ENCODE peak calls at places on chromosomes 12 and 14, in five cellular contexts. A is HEK293T; U is stimulated activated CD8-positive, alpha-beta memory T cell treated with anti-CD3 and anti-CD28 coated beads, Interleukin-4, amount 100 ng/mL, for 1 hour; W is skeletal muscle cell; O is non-pigmented ciliary epithelial cell. L is an unnamed sample.
A peak's percentile ranks its signal among the peaks of the same experiment; 100 is the strongest.

GRCh38 chr14:33564774-33565630 is 385.9 kb downstream of the EGLN3 start:
- DNase-seq in A (no peak), U (no peak), W (peak; percentile 54), O (peak; percentile 86), L (no peak)

GRCh38 chr12:1252758-1253157 is 261.7 kb downstream of the ERC1 start:
- DNase-seq in A (no peak), U (no peak), W (no peak), O (no peak), L (no peak)

GRCh38 chr12:101857043-101857558 is 20.3 kb upstream of the DRAM1 start:
- DNase-seq in A (peak; percentile 9), U (no peak), W (peak; percentile 67), O (peak; percentile 74), L (no peak)

GRCh38 chr12:18905134-18905533 is 167.2 kb downstream of the CAPZA3 start:
- DNase-seq in A (no peak), U (no peak), W (no peak), O (no peak), L (no peak)

GRCh38 chr12:89782807-89783206 is 74.2 kb upstream of the ATP2B1 start:
- DNase-seq in A (no peak), U (no peak), W (no peak), O (no peak), L (no peak)

GRCh38 chr12:98741229-98741614 is 96.1 kb downstream of the APAF1 start:
- DNase-seq in A (no peak), U (no peak), W (no peak), O (no peak), L (no peak)

GRCh38 chr12:66290716-66291200 is 11.5 kb upstream of the HELB start:
- DNase-seq in A (no peak), U (no peak), W (no peak), O (no peak), L (no peak)

GRCh38 chr12:81797100-81797499 is 38.0 kb upstream of the PPFIA2 start:
- DNase-seq in A (peak; percentile 19), U (no peak), W (no peak), O (no peak), L (no peak)

GRCh38 chr12:20403230-20403629 is 34.9 kb downstream of the PDE3A start:
- DNase-seq in A (no peak), U (no peak), W (no peak), O (no peak), L (no peak)

GRCh38 chr14:50395448-50395847 is 1.2 kb downstream of the CDKL1 start:
- DNase-seq in A (no peak), U (no peak), W (no peak), O (no peak), L (no peak)

GRCh38 chr12:23655884-23656283 is 293.6 kb downstream of the SOX5 start:
- DNase-seq in A (no peak), U (no peak), W (no peak), O (no peak), L (no peak)

GRCh38 chr12:131134523-131135310 is 181.0 kb downstream of the ADGRD1 start:
- DNase-seq in A (no peak), U (no peak), W (no peak), O (no peak), L (no peak)

GRCh38 chr14:105944632-105945610 is 418.5 kb downstream of the TMEM121 start:
- DNase-seq in A (peak; percentile 73), U (peak; percentile 61), W (no peak), O (no peak), L (peak; percentile 89)

GRCh38 chr12:3417937-3418336 is 73.1 kb upstream of the PRMT8 start:
- DNase-seq in A (no peak), U (no peak), W (no peak), O (no peak), L (no peak)

GRCh38 chr12:67751376-67751928 is 102.9 kb downstream of the DYRK2 start:
- DNase-seq in A (no peak), U (no peak), W (no peak), O (no peak), L (no peak)

GRCh38 chr14:69263364-69263763 is 3.4 kb downstream of the GALNT16 start:
- DNase-seq in A (no peak), U (no peak), W (peak; percentile 98), O (peak; percentile 56), L (peak; percentile 90)

GRCh38 chr12:32535260-32535999 is 136.1 kb downstream of the FGD4 start:
- DNase-seq in A (peak; percentile 51), U (no peak), W (no peak), O (no peak), L (peak; percentile 88)

GRCh38 chr12:54156578-54156977 is 32.2 kb downstream of the SMUG1 start:
- DNase-seq in A (no peak), U (no peak), W (no peak), O (no peak), L (no peak)